ENCODE peak calls at places on chromosomes 4 and X, in seven cellular contexts. One of them, this sample, is unnamed.

GRCh38 chrX:82362550-82362949 is 1145.5 kb upstream of the POU3F4 start:
- DNase-seq in H9: no peak
- DNase-seq in IMR-90: no peak
- DNase-seq in H1: no peak
- DNase-seq in mesenchymal stem cell: no peak
- DNase-seq in trophoblast cell: no peak
- DNase-seq in neuronal stem cell: no peak
- DNase-seq in this sample: no peak

GRCh38 chrX:19840899-19841648 is 46.3 kb downstream of the SH3KBP1 start:
- DNase-seq in IMR-90: no peak
- DNase-seq in H1: no peak
- DNase-seq in H9: peak; percentile 49
- DNase-seq in mesenchymal stem cell: no peak
- DNase-seq in trophoblast cell: peak; percentile 79
- DNase-seq in neuronal stem cell: no peak
- DNase-seq in this sample: peak; percentile 96

GRCh38 chr4:138192113-138192512 is 50.0 kb downstream of the SLC7A11 start:
- DNase-seq in H1: no peak
- DNase-seq in neuronal stem cell: no peak
- DNase-seq in IMR-90: peak; percentile 67
- DNase-seq in trophoblast cell: peak; percentile 4
- DNase-seq in H9: no peak
- DNase-seq in mesenchymal stem cell: peak; percentile 46
- DNase-seq in this sample: peak; percentile 95

GRCh38 chr4:114078636-114079035 is 99.2 kb upstream of the ARSJ start:
- DNase-seq in H1: no peak
- DNase-seq in mesenchymal stem cell: peak; percentile 8
- DNase-seq in H9: no peak
- DNase-seq in trophoblast cell: no peak
- DNase-seq in IMR-90: peak; percentile 9
- DNase-seq in neuronal stem cell: no peak
- DNase-seq in this sample: no peak

GRCh38 chr4:28421221-28421620 is 1560.6 kb downstream of the STIM2 start:
- DNase-seq in mesenchymal stem cell: no peak
- DNase-seq in neuronal stem cell: no peak
- DNase-seq in H9: no peak
- DNase-seq in trophoblast cell: no peak
- DNase-seq in H1: no peak
- DNase-seq in IMR-90: peak; percentile 5
- DNase-seq in this sample: no peak

GRCh38 chr4:76458297-76458696 is 23.3 kb downstream of the SHROOM3 start:
- DNase-seq in neuronal stem cell: no peak
- DNase-seq in H1: no peak
- DNase-seq in mesenchymal stem cell: peak; percentile 6
- DNase-seq in H9: no peak
- DNase-seq in IMR-90: no peak
- DNase-seq in trophoblast cell: no peak
- DNase-seq in this sample: no peak

GRCh38 chr4:139560396-139561084 is 4.5 kb upstream of the SETD7 start:
- DNase-seq in neuronal stem cell: no peak
- DNase-seq in mesenchymal stem cell: peak; percentile 75
- DNase-seq in trophoblast cell: peak; percentile 29
- DNase-seq in H1: no peak
- DNase-seq in IMR-90: no peak
- DNase-seq in H9: peak; percentile 66
- DNase-seq in this sample: peak; percentile 75

GRCh38 chr4:6500481-6501135 is 28.2 kb upstream of the PPP2R2C start:
- DNase-seq in IMR-90: no peak
- DNase-seq in neuronal stem cell: no peak
- DNase-seq in mesenchymal stem cell: no peak
- DNase-seq in trophoblast cell: no peak
- DNase-seq in H1: peak; percentile 19
- DNase-seq in H9: peak; percentile 6
- DNase-seq in this sample: no peak

GRCh38 chr4:5212255-5213032 is 161.2 kb downstream of the STK32B start:
- DNase-seq in H9: no peak
- DNase-seq in H1: no peak
- DNase-seq in mesenchymal stem cell: no peak
- DNase-seq in trophoblast cell: no peak
- DNase-seq in IMR-90: no peak
- DNase-seq in neuronal stem cell: no peak
- DNase-seq in this sample: no peak

GRCh38 chr4:5215321-5215720 is 164.0 kb downstream of the STK32B start:
- DNase-seq in H1: no peak
- DNase-seq in H9: no peak
- DNase-seq in mesenchymal stem cell: no peak
- DNase-seq in trophoblast cell: no peak
- DNase-seq in neuronal stem cell: no peak
- DNase-seq in IMR-90: no peak
- DNase-seq in this sample: no peak

GRCh38 chr4:5206391-5206790 is 155.1 kb downstream of the STK32B start:
- DNase-seq in H9: no peak
- DNase-seq in trophoblast cell: no peak
- DNase-seq in H1: no peak
- DNase-seq in neuronal stem cell: no peak
- DNase-seq in IMR-90: peak; percentile 93
- DNase-seq in mesenchymal stem cell: peak; percentile 73
- DNase-seq in this sample: no peak

GRCh38 chr4:5205981-5206380 is 154.7 kb downstream of the STK32B start:
- DNase-seq in H9: no peak
- DNase-seq in mesenchymal stem cell: no peak
- DNase-seq in trophoblast cell: no peak
- DNase-seq in neuronal stem cell: no peak
- DNase-seq in IMR-90: no peak
- DNase-seq in H1: no peak
- DNase-seq in this sample: no peak

GRCh38 chr4:5211274-5211852 is 160.1 kb downstream of the STK32B start:
- DNase-seq in neuronal stem cell: no peak
- DNase-seq in IMR-90: no peak
- DNase-seq in mesenchymal stem cell: no peak
- DNase-seq in H1: no peak
- DNase-seq in H9: no peak
- DNase-seq in trophoblast cell: no peak
- DNase-seq in this sample: no peak
- H3K23ac ChIP-seq in neuronal stem cell: no peak overlapping the region
- H3K23ac ChIP-seq in IMR-90: no peak overlapping the region
- H3K23ac ChIP-seq in mesenchymal stem cell: no peak overlapping the region
- H3K23ac ChIP-seq in H1: no peak overlapping the region
- H3K23ac ChIP-seq in H9: no peak overlapping the region
- H3K23ac ChIP-seq in trophoblast cell: no peak overlapping the region
- H3K23ac ChIP-seq in this sample: no peak overlapping the region

GRCh38 chrX:1354036-1355019 is 17.7 kb downstream of the IL3RA start:
- DNase-seq in H1: no peak
- DNase-seq in neuronal stem cell: no peak
- DNase-seq in mesenchymal stem cell: no peak
- DNase-seq in H9: no peak
- DNase-seq in IMR-90: no peak
- DNase-seq in trophoblast cell: no peak
- DNase-seq in this sample: no peak
- H3K4ac ChIP-seq in H1: no peak overlapping the region
- H3K4ac ChIP-seq in neuronal stem cell: no peak overlapping the region
- H3K4ac ChIP-seq in mesenchymal stem cell: no peak overlapping the region
- H3K4ac ChIP-seq in H9: no peak overlapping the region
- H3K4ac ChIP-seq in IMR-90: no peak overlapping the region
- H3K4ac ChIP-seq in trophoblast cell: no peak overlapping the region
- H3K4ac ChIP-seq in this sample: no peak overlapping the region

GRCh38 chrX:10158279-10158939 is 1.6 kb downstream of the CLCN4 start:
- DNase-seq in mesenchymal stem cell: peak; percentile 5
- DNase-seq in IMR-90: no peak
- DNase-seq in H1: peak; percentile 63
- DNase-seq in H9: peak; percentile 67
- DNase-seq in neuronal stem cell: peak; percentile 5
- DNase-seq in trophoblast cell: peak; percentile 29
- DNase-seq in this sample: peak; percentile 61
- H2BK5ac ChIP-seq in mesenchymal stem cell: no peak overlapping the region
- H2BK5ac ChIP-seq in IMR-90: no peak overlapping the region
- H2BK5ac ChIP-seq in H1: no peak overlapping the region
- H2BK5ac ChIP-seq in H9: no peak overlapping the region
- H2BK5ac ChIP-seq in neuronal stem cell: no peak overlapping the region
- H2BK5ac ChIP-seq in trophoblast cell: no peak overlapping the region
- H2BK5ac ChIP-seq in this sample: no peak overlapping the region

GRCh38 chr4:14095881-14096280 is 468.4 kb upstream of the BOD1L1 start:
- DNase-seq in IMR-90: no peak
- DNase-seq in neuronal stem cell: no peak
- DNase-seq in H1: no peak
- DNase-seq in mesenchymal stem cell: no peak
- DNase-seq in trophoblast cell: no peak
- DNase-seq in H9: no peak
- DNase-seq in this sample: no peak
- H3K23ac ChIP-seq in IMR-90: peak overlapping the region; percentile 63
- H3K23ac ChIP-seq in neuronal stem cell: no peak overlapping the region
- H3K23ac ChIP-seq in H1: no peak overlapping the region
- H3K23ac ChIP-seq in mesenchymal stem cell: no peak overlapping the region
- H3K23ac ChIP-seq in trophoblast cell: no peak overlapping the region
- H3K23ac ChIP-seq in H9: no peak overlapping the region
- H3K23ac ChIP-seq in this sample: no peak overlapping the region

GRCh38 chrX:71107762-71108360 is 1.3 kb upstream of the CXorf65 start:
- DNase-seq in IMR-90: no peak
- DNase-seq in mesenchymal stem cell: peak; percentile 15
- DNase-seq in H9: no peak
- DNase-seq in trophoblast cell: no peak
- DNase-seq in H1: no peak
- DNase-seq in neuronal stem cell: no peak
- DNase-seq in this sample: no peak
- H3K4ac ChIP-seq in IMR-90: no peak overlapping the region
- H3K4ac ChIP-seq in mesenchymal stem cell: no peak overlapping the region
- H3K4ac ChIP-seq in H9: no peak overlapping the region
- H3K4ac ChIP-seq in trophoblast cell: no peak overlapping the region
- H3K4ac ChIP-seq in H1: no peak overlapping the region
- H3K4ac ChIP-seq in neuronal stem cell: no peak overlapping the region
- H3K4ac ChIP-seq in this sample: no peak overlapping the region

GRCh38 chr4:176125063-176125462 is 59.4 kb downstream of the WDR17 start:
- DNase-seq in H1: no peak
- DNase-seq in H9: no peak
- DNase-seq in mesenchymal stem cell: peak; percentile 3
- DNase-seq in IMR-90: peak; percentile 35
- DNase-seq in neuronal stem cell: no peak
- DNase-seq in trophoblast cell: peak; percentile 60
- DNase-seq in this sample: no peak

GRCh38 chr4:176123710-176124407 is 58.2 kb downstream of the WDR17 start:
- DNase-seq in neuronal stem cell: peak; percentile 6
- DNase-seq in IMR-90: no peak
- DNase-seq in H1: no peak
- DNase-seq in mesenchymal stem cell: peak; percentile 20
- DNase-seq in H9: peak; percentile 56
- DNase-seq in trophoblast cell: peak; percentile 56
- DNase-seq in this sample: peak; percentile 75
- H2BK5ac ChIP-seq in neuronal stem cell: no peak overlapping the region
- H2BK5ac ChIP-seq in IMR-90: no peak overlapping the region
- H2BK5ac ChIP-seq in H1: no peak overlapping the region
- H2BK5ac ChIP-seq in mesenchymal stem cell: no peak overlapping the region
- H2BK5ac ChIP-seq in H9: no peak overlapping the region
- H2BK5ac ChIP-seq in trophoblast cell: no peak overlapping the region
- H2BK5ac ChIP-seq in this sample: no peak overlapping the region

DNA sequence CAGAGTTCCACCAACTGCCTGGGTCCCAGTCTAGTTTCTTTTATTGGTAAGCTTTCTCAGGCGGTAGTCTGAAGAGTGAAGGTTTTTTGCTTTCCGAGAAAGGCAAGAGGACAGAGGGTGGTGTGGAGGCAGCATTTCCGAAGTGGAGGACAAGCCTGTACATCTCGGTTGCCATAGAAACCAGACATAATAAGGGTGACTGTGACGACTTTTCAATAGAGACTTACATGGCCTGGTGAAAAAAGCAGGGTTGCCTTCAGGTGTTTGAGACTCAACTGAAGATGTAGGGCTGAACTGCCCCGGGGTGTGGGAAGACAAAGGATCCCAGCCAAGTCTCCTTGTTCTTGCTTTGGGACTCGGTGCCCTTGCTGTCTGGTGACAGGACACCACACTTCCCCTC is 53.6 kb upstream of the RAB40AL start:
- DNase-seq in mesenchymal stem cell: no peak
- DNase-seq in neuronal stem cell: no peak
- DNase-seq in H9: no peak
- DNase-seq in IMR-90: no peak
- DNase-seq in trophoblast cell: peak; percentile 91
- DNase-seq in H1: no peak
- DNase-seq in this sample: no peak
- H3K23ac ChIP-seq in mesenchymal stem cell: no peak overlapping the region
- H3K23ac ChIP-seq in neuronal stem cell: no peak overlapping the region
- H3K23ac ChIP-seq in H9: no peak overlapping the region
- H3K23ac ChIP-seq in IMR-90: no peak overlapping the region
- H3K23ac ChIP-seq in trophoblast cell: no peak overlapping the region
- H3K23ac ChIP-seq in H1: no peak overlapping the region
- H3K23ac ChIP-seq in this sample: no peak overlapping the region

GRCh38 chr4:165302658-165303057 is 24.8 kb upstream of the MSMO1 start:
- DNase-seq in H9: no peak
- DNase-seq in mesenchymal stem cell: no peak
- DNase-seq in neuronal stem cell: no peak
- DNase-seq in IMR-90: no peak
- DNase-seq in H1: no peak
- DNase-seq in trophoblast cell: no peak
- DNase-seq in this sample: no peak
- H3K4ac ChIP-seq in H9: no peak overlapping the region
- H3K4ac ChIP-seq in mesenchymal stem cell: no peak overlapping the region
- H3K4ac ChIP-seq in neuronal stem cell: no peak overlapping the region
- H3K4ac ChIP-seq in IMR-90: no peak overlapping the region
- H3K4ac ChIP-seq in H1: no peak overlapping the region
- H3K4ac ChIP-seq in trophoblast cell: no peak overlapping the region
- H3K4ac ChIP-seq in this sample: no peak overlapping the region

GRCh38 chr4:40739347-40739746 is 10.4 kb upstream of the NSUN7 start:
- DNase-seq in H1: no peak
- DNase-seq in neuronal stem cell: no peak
- DNase-seq in IMR-90: no peak
- DNase-seq in H9: no peak
- DNase-seq in trophoblast cell: no peak
- DNase-seq in mesenchymal stem cell: no peak
- DNase-seq in this sample: no peak
- H2BK5ac ChIP-seq in H1: no peak overlapping the region
- H2BK5ac ChIP-seq in neuronal stem cell: no peak overlapping the region
- H2BK5ac ChIP-seq in IMR-90: no peak overlapping the region
- H2BK5ac ChIP-seq in H9: no peak overlapping the region
- H2BK5ac ChIP-seq in trophoblast cell: no peak overlapping the region
- H2BK5ac ChIP-seq in mesenchymal stem cell: no peak overlapping the region
- H2BK5ac ChIP-seq in this sample: no peak overlapping the region

DNA sequence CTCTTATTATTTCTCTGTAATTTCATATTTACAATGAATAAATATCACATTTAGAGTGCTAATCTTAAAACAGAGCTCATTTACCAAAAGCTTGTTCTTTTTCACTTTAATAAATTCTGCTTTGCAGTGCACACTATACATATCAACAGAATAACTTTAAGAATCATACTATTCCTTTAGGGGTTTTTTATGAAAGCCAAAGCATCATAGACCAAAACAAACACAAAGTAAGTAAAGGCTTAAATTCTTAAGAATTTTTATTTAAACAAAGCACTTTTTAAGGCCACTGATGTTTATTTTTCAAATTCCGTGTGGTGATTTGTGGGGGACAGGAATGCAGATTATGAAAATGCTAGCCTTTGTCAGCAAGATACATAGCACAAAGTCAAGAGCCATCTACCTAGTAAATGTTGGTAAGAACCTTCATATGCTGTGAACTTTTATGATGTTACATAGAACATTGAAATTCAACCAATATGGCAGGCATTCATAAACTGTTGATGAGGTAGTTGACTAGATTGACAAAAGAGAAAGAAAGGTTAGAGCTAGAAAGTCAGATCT is 17.8 kb downstream of the TIGD2 start:
- DNase-seq in H1: no peak
- DNase-seq in mesenchymal stem cell: peak; percentile 50
- DNase-seq in IMR-90: peak; percentile 74
- DNase-seq in neuronal stem cell: no peak
- DNase-seq in H9: no peak
- DNase-seq in trophoblast cell: no peak
- DNase-seq in this sample: no peak
- H3K23ac ChIP-seq in H1: no peak overlapping the region
- H3K23ac ChIP-seq in mesenchymal stem cell: no peak overlapping the region
- H3K23ac ChIP-seq in IMR-90: no peak overlapping the region
- H3K23ac ChIP-seq in neuronal stem cell: no peak overlapping the region
- H3K23ac ChIP-seq in H9: no peak overlapping the region
- H3K23ac ChIP-seq in trophoblast cell: no peak overlapping the region
- H3K23ac ChIP-seq in this sample: no peak overlapping the region

This sample was measured in mesendoderm.